ENCODE peak calls at places on chromosomes 2 and 18, in seven cellular contexts. X, B, K, A, H, J and N are unnamed samples.

GRCh38 chr18:51236225-51236624 is 38.7 kb upstream of the MEX3C start:
- DNase-seq in X (no peak), B (no peak), K (peak; percentile 13), A (no peak), H (no peak), J (peak; percentile 91), N (no peak)

GRCh38 chr2:235049069-235049468 is 97.3 kb downstream of the SH3BP4 start:
- DNase-seq in X (peak; percentile 1), B (no peak), K (no peak), A (no peak), H (no peak), J (no peak), N (no peak)

GRCh38 chr2:1750935-1751767 is 6.8 kb upstream of the PXDN start:
- DNase-seq in X (peak; percentile 40), B (no peak), K (peak; percentile 86), A (peak; percentile 23), H (peak; percentile 81), J (peak; percentile 84), N (peak; percentile 69)

GRCh38 chr2:139031722-139032121 is 251.5 kb upstream of the NXPH2 start:
- DNase-seq in X (no peak), B (no peak), K (no peak), A (no peak), H (no peak), J (peak; percentile 4), N (no peak)

GRCh38 chr2:24304621-24305020 is 55.7 kb downstream of the ITSN2 start:
- DNase-seq in X (no peak), B (no peak), K (peak; percentile 54), A (no peak), H (no peak), J (peak; percentile 68), N (no peak)

GRCh38 chr2:199458017-199458805 is 472 bp upstream of the SATB2 start:
- DNase-seq in X (no peak), B (no peak), K (no peak), A (no peak), H (peak; percentile 50), J (no peak), N (peak; percentile 56)

GRCh38 chr2:63789318-63790051 is 52.2 kb upstream of the UGP2 start:
- DNase-seq in X (no peak), B (no peak), K (peak; percentile 70), A (no peak), H (no peak), J (peak; percentile 84), N (no peak)

GRCh38 chr2:226647626-226648518 is 151.7 kb downstream of the IRS1 start:
- DNase-seq in X (no peak), B (no peak), K (peak; percentile 37), A (no peak), H (no peak), J (no peak), N (no peak)

GRCh38 chr2:14861201-14861600 is 228.7 kb downstream of the LRATD1 start:
- DNase-seq in X (no peak), B (no peak), K (no peak), A (no peak), H (no peak), J (no peak), N (no peak)

GRCh38 chr2:26590960-26591618 is 50.1 kb downstream of the CIB4 start:
- DNase-seq in X (no peak), B (no peak), K (no peak), A (no peak), H (peak; percentile 13), J (no peak), N (no peak)

GRCh38 chr18:33581816-33582215 is 3.8 kb downstream of the ASXL3 start:
- DNase-seq in X (no peak), B (no peak), K (no peak), A (no peak), H (no peak), J (no peak), N (no peak)

GRCh38 chr2:227671170-227671887 is 4.7 kb downstream of the SCYGR5 start:
- DNase-seq in X (no peak), B (no peak), K (no peak), A (no peak), H (no peak), J (no peak), N (no peak)

GRCh38 chr18:33875029-33875428 is 297.0 kb downstream of the ASXL3 start:
- DNase-seq in X (no peak), B (no peak), K (no peak), A (no peak), H (no peak), J (no peak), N (no peak)

GRCh38 chr2:20062615-20063545 is 11.5 kb upstream of the LAPTM4A start:
- DNase-seq in X (no peak), B (no peak), K (peak; percentile 99), A (no peak), H (no peak), J (peak; percentile 94), N (no peak)

GRCh38 chr2:20745924-20746555 is 76.9 kb downstream of the LDAH start:
- DNase-seq in X (no peak), B (no peak), K (no peak), A (no peak), H (no peak), J (no peak), N (no peak)

GRCh38 chr2:17300141-17300540 is 218.1 kb downstream of the RAD51AP2 start:
- DNase-seq in X (no peak), B (no peak), K (peak; percentile 80), A (no peak), H (no peak), J (peak; percentile 50), N (no peak)

GRCh38 chr2:65504814-65505697 is 72.7 kb upstream of the SPRED2 start:
- DNase-seq in X (no peak), B (no peak), K (no peak), A (no peak), H (no peak), J (no peak), N (no peak)

GRCh38 chr2:102782916-102783315 is 21.1 kb downstream of the TMEM182 start:
- DNase-seq in X (no peak), B (no peak), K (no peak), A (no peak), H (no peak), J (no peak), N (no peak)

GRCh38 chr2:227890495-227891079 is 19.2 kb downstream of the DAW1 start:
- DNase-seq in X (no peak), B (no peak), K (peak; percentile 61), A (no peak), H (no peak), J (peak; percentile 82), N (peak; percentile 48)

GRCh38 chr2:47010176-47010575 is 94.6 kb upstream of the MCFD2 start:
- DNase-seq in X (no peak), B (no peak), K (no peak), A (no peak), H (no peak), J (no peak), N (no peak)

GRCh38 chr2:171999125-171999524 is 628 bp upstream of the METAP1D start:
- DNase-seq in X (no peak), B (no peak), K (no peak), A (no peak), H (no peak), J (no peak), N (no peak)

GRCh38 chr2:25201265-25201664 is 32.9 kb upstream of the POMC start:
- DNase-seq in X (no peak), B (no peak), K (no peak), A (no peak), H (no peak), J (no peak), N (no peak)

GRCh38 chr18:7921938-7922587 is 354.9 kb downstream of the PTPRM start:
- DNase-seq in X (no peak), B (no peak), K (peak; percentile 59), A (no peak), H (no peak), J (peak; percentile 50), N (no peak)

GRCh38 chr2:226273440-226273839 is 526.2 kb downstream of the IRS1 start:
- DNase-seq in X (no peak), B (no peak), K (peak; percentile 44), A (no peak), H (no peak), J (no peak), N (no peak)

GRCh38 chr18:11119550-11119949 is 29.8 kb downstream of the PIEZO2 start:
- DNase-seq in X (no peak), B (no peak), K (no peak), A (no peak), H (no peak), J (peak; percentile 10), N (no peak)

GRCh38 chr2:60530660-60531276 is 22.7 kb downstream of the BCL11A start:
- DNase-seq in X (no peak), B (no peak), K (no peak), A (no peak), H (peak; percentile 78), J (no peak), N (no peak)

GRCh38 chr2:68901199-68901515 is 30.0 kb upstream of the BMP10 start:
- DNase-seq in X (no peak), B (no peak), K (peak; percentile 42), A (no peak), H (no peak), J (peak; percentile 46), N (no peak)

GRCh38 chr2:19114126-19114525 is 244.3 kb downstream of the OSR1 start:
- DNase-seq in X (no peak), B (no peak), K (no peak), A (no peak), H (no peak), J (no peak), N (no peak)

GRCh38 chr2:36975306-36975705 is 9.0 kb upstream of the STRN start:
- DNase-seq in X (no peak), B (no peak), K (no peak), A (no peak), H (no peak), J (no peak), N (no peak)

GRCh38 chr2:85899849-85900248 is 11.1 kb upstream of the ST3GAL5 start:
- DNase-seq in X (no peak), B (no peak), K (no peak), A (no peak), H (no peak), J (no peak), N (no peak)

GRCh38 chr18:58212274-58212673 is 168.2 kb downstream of the NEDD4L start:
- DNase-seq in X (no peak), B (no peak), K (no peak), A (no peak), H (no peak), J (no peak), N (peak; percentile 38)

GRCh38 chr2:3208591-3208990 is 169.0 kb downstream of the EIPR1 start:
- DNase-seq in X (no peak), B (no peak), K (no peak), A (no peak), H (no peak), J (no peak), N (no peak)

GRCh38 chr18:69885841-69886531 is 61.7 kb downstream of the CD226 start:
- DNase-seq in X (peak; percentile 27), B (no peak), K (no peak), A (peak; percentile 23), H (no peak), J (no peak), N (no peak)